ENCODE peak calls at places on chromosomes 5 and 9, in four cellular contexts. B is A549, S is SK-N-SH, C is GM12878. M is an unnamed sample.

GRCh38 chr9:30103647-30104394 is 2280.6 kb upstream of the ACO1 start:
- DNase-seq in B (peak; percentile 4), S (no peak), C (no peak), M (no peak)

GRCh38 chr5:1409386-1410110 is 35.7 kb downstream of the SLC6A3 start:
- DNase-seq in B (no peak), S (no peak), C (no peak), M (peak; percentile 13)

GRCh38 chr5:122704247-122705036 is 70.4 kb upstream of the SNX2 start:
- DNase-seq in B (peak; percentile 55), S (peak; percentile 25), C (no peak), M (peak; percentile 67)

GRCh38 chr5:38755171-38755570 is 90.6 kb upstream of the OSMR start:
- DNase-seq in B (no peak), S (no peak), C (no peak), M (peak; percentile 68)

GRCh38 chr9:90046317-90046861 is 441.6 kb downstream of the GADD45G start:
- DNase-seq in B (no peak), S (no peak), C (no peak), M (no peak)

GRCh38 chr5:131096774-131097695 is 68.0 kb downstream of the HINT1 start:
- DNase-seq in B (no peak), S (no peak), C (no peak), M (no peak)

GRCh38 chr5:126450388-126450787 is 27.2 kb downstream of the GRAMD2B start:
- DNase-seq in B (no peak), S (no peak), C (no peak), M (no peak)

GRCh38 chr5:74540582-74540981 is 99.9 kb downstream of the ENC1 start:
- DNase-seq in B (no peak), S (no peak), C (no peak), M (no peak)

GRCh38 chr5:102758576-102758975 is 3.5 kb downstream of the PAM start:
- DNase-seq in B (no peak), S (no peak), C (no peak), M (peak; percentile 77)

GRCh38 chr9:120924698-120925534 is 1.7 kb downstream of the TRAF1 start:
- DNase-seq in B (no peak), S (no peak), C (no peak), M (peak; percentile 35)

GRCh38 chr5:175579742-175580432 is 78.0 kb upstream of the HRH2 start:
- DNase-seq in B (no peak), S (no peak), C (no peak), M (no peak)

GRCh38 chr5:160649304-160649703 is 202.7 kb downstream of the ATP10B start:
- DNase-seq in B (no peak), S (peak; percentile 6), C (no peak), M (no peak)

GRCh38 chr5:107529618-107530017 is 141.1 kb downstream of the EFNA5 start:
- DNase-seq in B (no peak), S (no peak), C (no peak), M (no peak)

GRCh38 chr5:107532182-107532878 is 138.4 kb downstream of the EFNA5 start:
- DNase-seq in B (no peak), S (no peak), C (no peak), M (no peak)

GRCh38 chr5:107535849-107536248 is 134.9 kb downstream of the EFNA5 start:
- DNase-seq in B (no peak), S (no peak), C (no peak), M (no peak)

GRCh38 chr5:107538331-107539162 is 132.2 kb downstream of the EFNA5 start:
- DNase-seq in B (no peak), S (no peak), C (no peak), M (peak; percentile 20)

DNA sequence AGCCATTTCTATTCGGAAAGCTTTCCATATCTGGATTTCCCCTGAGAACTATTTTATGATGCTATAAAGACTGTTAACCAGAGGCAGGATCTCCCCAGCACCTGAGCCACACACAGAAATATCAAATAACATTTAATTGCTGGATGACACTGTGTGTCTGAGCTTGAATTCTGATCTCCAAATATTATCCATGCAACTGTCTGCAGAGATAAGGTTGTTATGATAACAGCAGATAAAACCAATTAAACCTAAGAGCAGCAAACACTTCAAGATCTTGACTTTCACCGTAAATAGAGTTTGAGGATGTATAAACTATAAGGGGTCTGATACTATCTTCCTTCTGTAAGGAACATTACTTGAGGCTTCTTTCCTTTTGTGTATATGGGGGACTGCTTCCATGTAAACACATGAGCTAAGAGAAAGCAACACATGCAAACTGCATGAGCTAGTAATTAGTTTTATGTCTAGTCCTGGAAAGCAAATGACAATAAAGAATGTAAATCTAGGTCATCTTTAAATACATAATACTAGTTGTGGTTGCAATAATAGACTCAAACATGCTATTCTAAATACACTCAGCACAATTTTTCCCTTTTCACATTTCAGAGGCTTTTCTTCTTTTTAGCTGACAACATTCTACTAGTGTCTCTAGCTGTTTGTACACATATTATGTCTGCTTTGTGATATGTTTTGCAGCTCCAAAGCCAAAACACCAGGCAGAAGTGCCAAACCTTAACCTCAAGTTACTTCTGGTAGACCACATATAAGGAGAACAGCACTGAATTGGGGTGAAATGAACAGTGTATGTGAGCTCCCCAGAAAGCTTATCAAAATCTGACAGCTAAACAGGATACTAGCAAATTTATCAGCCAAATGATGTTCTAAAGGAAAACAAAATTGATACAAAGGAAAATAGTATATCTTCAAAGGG is 136.5 kb downstream of the EFNA5 start:
- DNase-seq in B (no peak), S (no peak), C (no peak), M (no peak)
- TF ChIP-seq RCOR1 in B (no peak), S (no peak), C (no peak), M (no peak)

GRCh38 chr5:78777901-78778300 is 129.3 kb upstream of the LHFPL2 start:
- DNase-seq in B (no peak), S (no peak), C (no peak), M (no peak)

GRCh38 chr5:78776637-78777036 is 128.1 kb upstream of the LHFPL2 start:
- DNase-seq in B (peak; percentile 56), S (no peak), C (no peak), M (no peak)

GRCh38 chr5:78779771-78780616 is 131.4 kb upstream of the LHFPL2 start:
- DNase-seq in B (peak; percentile 73), S (no peak), C (no peak), M (peak; percentile 93)

GRCh38 chr5:78779262-78779661 is 130.7 kb upstream of the LHFPL2 start:
- DNase-seq in B (no peak), S (no peak), C (no peak), M (peak; percentile 46)

GRCh38 chr5:78778538-78778937 is 130.0 kb upstream of the LHFPL2 start:
- DNase-seq in B (no peak), S (no peak), C (no peak), M (peak; percentile 81)
- TF ChIP-seq RCOR1 in B (no peak), S (no peak), C (no peak), M (no peak)

DNA sequence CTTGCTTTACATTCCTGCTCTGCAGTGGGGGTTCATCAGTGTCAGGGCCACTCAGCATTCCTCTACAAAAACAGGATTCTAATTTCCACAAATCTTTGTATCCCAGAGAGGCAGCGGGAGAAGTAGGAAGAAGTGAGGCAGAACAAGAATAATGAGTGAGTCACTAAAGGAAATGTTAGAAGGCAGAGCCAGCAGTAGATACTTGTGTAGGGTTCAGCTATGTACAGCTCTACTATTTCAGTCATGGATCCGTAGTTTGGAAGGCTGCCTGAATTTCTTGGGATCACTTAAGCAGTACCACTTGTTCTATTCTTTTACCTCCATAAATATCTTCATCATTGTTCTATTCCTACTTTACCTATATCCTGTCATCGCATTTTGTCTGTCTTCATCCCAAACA is 246.3 kb upstream of the TLE4 start:
- DNase-seq in B (no peak), S (no peak), C (no peak), M (peak; percentile 45)
- TF ChIP-seq RCOR1 in B (no peak), S (no peak), C (no peak), M (no peak)

DNA sequence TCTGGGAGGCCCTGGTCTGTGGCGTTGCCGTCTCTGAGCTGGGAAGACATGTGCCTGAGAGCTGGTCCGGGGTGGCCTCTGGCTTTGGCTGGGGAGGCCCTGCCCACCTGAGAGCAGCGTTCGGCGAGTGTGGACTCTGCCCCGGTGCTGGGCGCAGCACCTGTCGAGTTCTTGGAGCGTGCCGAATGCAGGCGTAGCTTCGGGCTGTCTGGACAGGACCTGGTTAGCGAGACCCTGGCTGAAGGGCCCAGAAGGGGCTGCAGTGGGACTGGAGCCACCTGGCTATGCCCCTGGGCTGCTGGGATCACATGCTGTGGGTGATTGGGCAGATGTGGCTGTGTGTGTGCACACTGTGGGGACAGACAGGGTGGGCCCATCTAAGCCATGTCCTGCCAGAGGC is 56.5 kb downstream of the RXRA start:
- DNase-seq in B (no peak), S (no peak), C (no peak), M (no peak)
- TF ChIP-seq RCOR1 in B (no peak), S (no peak), C (no peak), M (no peak)